ENCODE peak calls at places on chromosomes 13 and 19, in five cellular contexts. G is RWPE1, Y is NCI-H774, F is SHP77, W is body of pancreas. H is an unnamed sample.

GRCh38 chr19:47035127-47035494 is 13.3 kb downstream of the TMEM160 start:
- DNase-seq in G (no peak), Y (no peak), F (peak; percentile 23), W (no peak), H (no peak)

GRCh38 chr13:92574499-92574898 is 652.1 kb upstream of the GPC6 start:
- DNase-seq in G (no peak), Y (no peak), F (no peak), W (no peak), H (no peak)

GRCh38 chr19:33386361-33386858 is 12.9 kb downstream of the CEBPG start:
- DNase-seq in G (no peak), Y (no peak), F (no peak), W (no peak), H (no peak)

GRCh38 chr13:27000686-27001085 is 170.9 kb downstream of the USP12 start:
- DNase-seq in G (no peak), Y (no peak), F (no peak), W (no peak), H (no peak)

GRCh38 chr19:58556633-58557252 is 1.7 kb downstream of the UBE2M start:
- DNase-seq in G (no peak), Y (no peak), F (no peak), W (no peak), H (no peak)

GRCh38 chr13:70792121-70792520 is 683.9 kb upstream of the KLHL1 start:
- DNase-seq in G (no peak), Y (no peak), F (no peak), W (no peak), H (no peak)

GRCh38 chr19:39390460-39390758 is 497 bp downstream of the PAF1 start:
- DNase-seq in G (peak; percentile 86), Y (no peak), F (no peak), W (peak; percentile 75), H (no peak)

GRCh38 chr19:6707658-6708018 is 12.8 kb downstream of the C3 start:
- DNase-seq in G (no peak), Y (no peak), F (no peak), W (no peak), H (no peak)

GRCh38 chr13:29511980-29512379 is 83.5 kb downstream of the SLC7A1 start:
- DNase-seq in G (no peak), Y (no peak), F (no peak), W (peak; percentile 19), H (no peak)

GRCh38 chr13:51995677-51996551 is 15.3 kb downstream of the ATP7B start:
- DNase-seq in G (no peak), Y (no peak), F (no peak), W (peak; percentile 90), H (no peak)

GRCh38 chr13:43227721-43228120 is 204.3 kb downstream of the DNAJC15 start:
- DNase-seq in G (no peak), Y (no peak), F (no peak), W (no peak), H (peak; percentile 28)

GRCh38 chr13:67036694-67037093 is 193.4 kb downstream of the PCDH9 start:
- DNase-seq in G (no peak), Y (no peak), F (no peak), W (no peak), H (no peak)

GRCh38 chr19:2034729-2035589 is 16.1 kb downstream of the MKNK2 start:
- DNase-seq in G (peak; percentile 64), Y (peak; percentile 54), F (peak; percentile 93), W (peak; percentile 62), H (peak; percentile 33)

GRCh38 chr19:54248016-54248601 is 5.5 kb upstream of the LILRA6 start:
- DNase-seq in G (no peak), Y (no peak), F (no peak), W (peak; percentile 64), H (peak; percentile 47)

GRCh38 chr13:109131698-109132257 is 502.4 kb downstream of the MYO16 start:
- DNase-seq in G (no peak), Y (no peak), F (no peak), W (peak; percentile 12), H (no peak)

GRCh38 chr13:74696148-74696922 is 562.1 kb upstream of the KLF12 start:
- DNase-seq in G (no peak), Y (no peak), F (no peak), W (no peak), H (no peak)

GRCh38 chr13:110308377-110309158 is 1.5 kb downstream of the COL4A2 start:
- DNase-seq in G (no peak), Y (peak; percentile 25), F (no peak), W (peak; percentile 26), H (peak; percentile 62)

GRCh38 chr19:51140441-51140840 is 1.7 kb upstream of the SIGLEC7 start:
- DNase-seq in G (no peak), Y (no peak), F (no peak), W (no peak), H (no peak)

GRCh38 chr13:93368296-93368695 is 141.7 kb downstream of the GPC6 start:
- DNase-seq in G (no peak), Y (no peak), F (no peak), W (no peak), H (no peak)

GRCh38 chr13:107568181-107568580 is 647.2 kb downstream of the LIG4 start:
- DNase-seq in G (no peak), Y (no peak), F (no peak), W (no peak), H (peak; percentile 61)

GRCh38 chr13:32636711-32637110 is 50.5 kb downstream of the PDS5B start:
- DNase-seq in G (no peak), Y (no peak), F (no peak), W (no peak), H (no peak)

GRCh38 chr19:23075031-23075733 is 41.6 kb upstream of the ZNF730 start:
- DNase-seq in G (no peak), Y (peak; percentile 78), F (no peak), W (peak; percentile 28), H (peak; percentile 54)

GRCh38 chr19:51342631-51343569 is 961 bp upstream of the VSIG10L start:
- DNase-seq in G (no peak), Y (no peak), F (no peak), W (no peak), H (no peak)

GRCh38 chr13:99442273-99442895 is 58.9 kb upstream of the TM9SF2 start:
- DNase-seq in G (peak; percentile 40), Y (peak; percentile 21), F (peak; percentile 45), W (peak; percentile 56), H (peak; percentile 35)

GRCh38 chr19:10848208-10848843 is at the start of gene C19orf38:
- DNase-seq in G (no peak), Y (no peak), F (no peak), W (no peak), H (no peak)

GRCh38 chr13:27137759-27138158 is 33.9 kb downstream of the USP12 start:
- DNase-seq in G (no peak), Y (no peak), F (no peak), W (no peak), H (no peak)

GRCh38 chr13:94950303-94950702 is 238.0 kb upstream of the SOX21 start:
- DNase-seq in G (no peak), Y (no peak), F (no peak), W (no peak), H (no peak)

GRCh38 chr19:1259206-1259872 is 9.8 kb upstream of the CIRBP start:
- DNase-seq in G (no peak), Y (peak; percentile 51), F (peak; percentile 65), W (peak; percentile 79), H (peak; percentile 68)

GRCh38 chr19:5880604-5881078 is 10.3 kb upstream of the FUT5 start:
- DNase-seq in G (peak; percentile 53), Y (no peak), F (peak; percentile 83), W (peak; percentile 58), H (peak; percentile 48)

GRCh38 chr13:110015253-110015652 is 228.9 kb upstream of the IRS2 start:
- DNase-seq in G (peak; percentile 38), Y (peak; percentile 84), F (peak; percentile 73), W (peak; percentile 91), H (peak; percentile 79)

GRCh38 chr13:95783747-95784146 is 106.8 kb downstream of the DNAJC3 start:
- DNase-seq in G (no peak), Y (no peak), F (no peak), W (no peak), H (no peak)

GRCh38 chr13:108435393-108436149 is 166.1 kb downstream of the TNFSF13B start:
- DNase-seq in G (no peak), Y (no peak), F (no peak), W (no peak), H (no peak)

GRCh38 chr19:23817519-23817918 is 58.8 kb upstream of the ZNF681 start:
- DNase-seq in G (no peak), Y (no peak), F (peak; percentile 18), W (peak; percentile 13), H (peak; percentile 3)

H was measured in HCEC 1CT.